ENCODE peak calls at places on chromosomes 7 and 10, in nine cellular contexts. P, I, X, G, W, L, Z, S and F are unnamed samples.

GRCh38 chr10:119518936-119519335 is 23.6 kb downstream of the RGS10 start:
- DNase-seq in W (no peak), L (no peak), S (no peak), Z (no peak), I (no peak), G (no peak), P (no peak), X (no peak), F (no peak)

GRCh38 chr10:123772645-123773508 is 106.7 kb downstream of the GPR26 start:
- DNase-seq in Z (no peak), S (no peak), L (no peak), G (no peak), P (no peak), I (no peak), X (no peak), W (no peak), F (no peak)

GRCh38 chr7:4681922-4682620 is at the start of gene FOXK1:
- DNase-seq in G (peak), P (peak), X (peak), Z (no peak), L (peak), I (peak), W (no peak), S (peak), F (peak)

GRCh38 chr7:101911800-101912705 is 94.6 kb downstream of the CUX1 start:
- DNase-seq in X (peak), S (peak), G (no peak), L (peak), P (no peak), I (no peak), Z (no peak), W (peak), F (no peak)

GRCh38 chr10:114683162-114683561 is 25.1 kb upstream of the ABLIM1 start:
- DNase-seq in G (no peak), X (peak), L (no peak), P (no peak), I (no peak), Z (no peak), S (no peak), W (no peak), F (no peak)

GRCh38 chr7:77461246-77461645 is 45.1 kb upstream of the GSAP start:
- DNase-seq in X (no peak), L (no peak), P (no peak), G (no peak), W (no peak), I (no peak), Z (no peak), S (no peak), F (no peak)

GRCh38 chr10:61163403-61163802 is 219.4 kb upstream of the RHOBTB1 start:
- DNase-seq in Z (no peak), W (no peak), S (no peak), G (no peak), I (no peak), P (no peak), X (no peak), L (no peak), F (no peak)

GRCh38 chr10:113927440-113927839 is 73.0 kb downstream of the NHLRC2 start:
- DNase-seq in G (no peak), P (no peak), L (no peak), I (no peak), S (no peak), W (no peak), Z (no peak), X (no peak), F (no peak)

GRCh38 chr10:79137404-79137803 is 68.6 kb downstream of the ZMIZ1 start:
- DNase-seq in X (no peak), L (no peak), P (no peak), Z (no peak), G (no peak), I (no peak), S (no peak), W (no peak), F (no peak)

GRCh38 chr10:128060341-128060851 is 65.8 kb downstream of the MKI67 start:
- DNase-seq in I (no peak), G (no peak), P (no peak), S (no peak), X (no peak), L (no peak), Z (no peak), W (no peak), F (no peak)